ENCODE peak calls at places on chromosomes 1 and 21, in six cellular contexts. A is BJ, C is GM12878, E is tibial nerve, X is body of pancreas, Q is brain microvascular endothelial cell. G is an unnamed sample.

GRCh38 chr1:101507547-101507971 is 270.7 kb downstream of the S1PR1 start:
- DNase-seq in A (no peak), C (no peak), E (no peak), X (no peak), Q (peak), G (no peak)

GRCh38 chr1:201143726-201144635 is 10.3 kb downstream of the TMEM9 start:
- DNase-seq in A (no peak), C (no peak), E (no peak), X (no peak), Q (no peak), G (no peak)

GRCh38 chr1:204578867-204579664 is 62.9 kb downstream of the MDM4 start:
- DNase-seq in A (no peak), C (peak), E (no peak), X (peak), Q (no peak), G (no peak)

GRCh38 chr1:90841477-90841876 is 124.4 kb upstream of the BARHL2 start:
- DNase-seq in A (no peak), C (no peak), E (no peak), X (no peak), Q (no peak), G (no peak)

GRCh38 chr1:216483672-216484401 is 60.6 kb upstream of the USH2A start:
- DNase-seq in A (no peak), C (no peak), E (no peak), X (no peak), Q (no peak), G (no peak)

GRCh38 chr1:97791251-97791650 is 129.6 kb downstream of the DPYD start:
- DNase-seq in A (no peak), C (peak), E (no peak), X (no peak), Q (no peak), G (no peak)

GRCh38 chr21:45528028-45528705 is 14.1 kb downstream of the SLC19A1 start:
- DNase-seq in A (no peak), C (no peak), E (no peak), X (no peak), Q (no peak), G (no peak)

GRCh38 chr1:67540733-67541125 is 110.5 kb upstream of the SERBP1 start:
- DNase-seq in A (no peak), C (no peak), E (no peak), X (no peak), Q (no peak), G (no peak)

GRCh38 chr1:221891708-221892107 is 149.8 kb upstream of the DUSP10 start:
- DNase-seq in A (no peak), C (no peak), E (no peak), X (no peak), Q (no peak), G (no peak)

GRCh38 chr1:169238506-169238905 is 129.1 kb downstream of the NME7 start:
- DNase-seq in A (no peak), C (no peak), E (no peak), X (no peak), Q (peak), G (no peak)

GRCh38 chr1:154657547-154657946 is 49.6 kb upstream of the ADAR start:
- DNase-seq in A (no peak), C (no peak), E (no peak), X (no peak), Q (no peak), G (no peak)

GRCh38 chr1:172895761-172896160 is 155.0 kb downstream of the TNFSF18 start:
- DNase-seq in A (no peak), C (no peak), E (no peak), X (no peak), Q (no peak), G (no peak)

GRCh38 chr1:8764301-8764937 is 53.0 kb downstream of the RERE start:
- DNase-seq in A (no peak), C (peak), E (no peak), X (no peak), Q (no peak), G (no peak)

DNA sequence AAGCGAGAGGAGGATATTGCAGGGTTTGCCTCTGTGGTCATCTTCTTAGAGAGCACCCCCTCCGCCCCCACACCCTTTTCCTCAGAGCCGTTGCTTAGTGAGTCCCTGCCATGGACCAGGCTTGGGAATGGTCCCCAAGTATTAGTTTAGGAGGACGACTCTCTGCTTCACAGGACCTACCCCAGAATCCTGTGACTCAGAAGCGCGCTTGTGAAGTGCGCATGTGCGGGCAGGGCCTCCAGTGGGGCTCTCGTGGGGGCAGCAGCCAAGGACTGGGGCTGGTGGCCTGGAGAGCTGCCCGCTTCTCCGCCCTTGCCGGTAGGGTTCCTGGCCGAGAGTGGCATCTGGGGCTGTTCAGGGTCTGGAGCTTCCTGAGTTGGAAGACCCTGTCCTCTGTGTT is 37.3 kb upstream of the HMGN1 start:
- DNase-seq in A (no peak), C (no peak), E (no peak), X (peak), Q (no peak), G (no peak)
- H3K4me3 ChIP-seq in A (peak), C (peak), E (peak), X (no peak), Q (peak), G (peak)

GRCh38 chr1:115670476-115671175 is 28.9 kb downstream of the VANGL1 start:
- DNase-seq in A (no peak), C (no peak), E (no peak), X (peak), Q (no peak), G (no peak)

GRCh38 chr1:115669886-115670285 is 28.1 kb downstream of the VANGL1 start:
- DNase-seq in A (no peak), C (no peak), E (no peak), X (no peak), Q (no peak), G (no peak)

GRCh38 chr1:115672224-115673009 is 30.6 kb downstream of the VANGL1 start:
- DNase-seq in A (no peak), C (no peak), E (no peak), X (no peak), Q (no peak), G (no peak)

GRCh38 chr1:115669002-115669673 is 27.4 kb downstream of the VANGL1 start:
- DNase-seq in A (no peak), C (no peak), E (no peak), X (no peak), Q (peak), G (no peak)

GRCh38 chr1:115671176-115672062 is 29.6 kb downstream of the VANGL1 start:
- DNase-seq in A (no peak), C (no peak), E (no peak), X (no peak), Q (peak), G (no peak)
- TF ChIP-seq CTCF in A (no peak), C (no peak), E (no peak), X (no peak), Q (peak), G (no peak)

DNA sequence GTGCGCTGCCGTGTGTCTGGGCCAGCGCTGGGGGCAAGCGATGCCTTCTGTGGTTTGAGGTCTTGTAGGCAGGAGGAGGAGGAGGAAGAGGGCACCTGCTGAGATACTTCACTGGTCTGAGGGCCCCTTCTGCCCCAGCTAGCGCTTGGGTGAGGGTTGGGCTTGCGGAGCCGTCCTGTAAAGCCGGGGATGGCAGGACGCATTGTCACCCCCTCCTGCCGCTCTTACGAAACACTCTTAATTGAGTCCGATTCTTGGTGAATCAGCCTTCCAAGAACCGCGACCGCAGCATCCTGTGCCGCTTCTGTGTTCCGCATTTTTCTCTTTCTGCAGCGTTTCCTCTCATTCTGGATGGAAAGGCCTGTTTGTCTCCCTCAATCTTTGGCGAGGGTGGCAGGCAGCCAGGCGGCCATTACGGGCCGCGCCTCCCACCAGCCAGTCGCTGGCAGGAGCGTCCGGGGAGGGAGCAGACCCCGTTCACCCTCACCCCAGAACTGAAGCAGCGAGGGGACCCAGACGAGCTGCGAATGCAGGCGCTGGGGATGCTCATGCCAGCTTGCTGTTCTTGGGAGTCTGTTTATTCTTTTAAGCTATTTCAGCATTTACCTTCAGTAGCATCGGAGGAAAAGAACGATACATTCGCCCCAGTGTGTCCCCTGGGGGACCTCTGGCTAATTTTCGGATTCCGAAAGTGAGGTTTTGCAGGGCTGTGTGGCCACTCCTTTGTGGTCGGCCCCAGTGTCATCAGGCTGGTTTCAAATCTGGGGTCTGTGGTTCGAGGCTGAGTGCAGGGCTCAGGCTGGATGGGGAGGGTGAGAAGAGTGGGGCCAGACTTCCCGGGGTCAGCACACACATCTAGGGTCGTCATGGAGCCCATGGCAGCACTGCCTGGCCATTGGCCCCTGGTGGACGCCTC is 62.7 kb downstream of the SKI start:
- DNase-seq in A (peak), C (peak), E (peak), X (peak), Q (peak), G (no peak)
- H3K4me3 ChIP-seq in A (no peak), C (peak), E (peak), X (no peak), Q (peak), G (no peak)

DNA sequence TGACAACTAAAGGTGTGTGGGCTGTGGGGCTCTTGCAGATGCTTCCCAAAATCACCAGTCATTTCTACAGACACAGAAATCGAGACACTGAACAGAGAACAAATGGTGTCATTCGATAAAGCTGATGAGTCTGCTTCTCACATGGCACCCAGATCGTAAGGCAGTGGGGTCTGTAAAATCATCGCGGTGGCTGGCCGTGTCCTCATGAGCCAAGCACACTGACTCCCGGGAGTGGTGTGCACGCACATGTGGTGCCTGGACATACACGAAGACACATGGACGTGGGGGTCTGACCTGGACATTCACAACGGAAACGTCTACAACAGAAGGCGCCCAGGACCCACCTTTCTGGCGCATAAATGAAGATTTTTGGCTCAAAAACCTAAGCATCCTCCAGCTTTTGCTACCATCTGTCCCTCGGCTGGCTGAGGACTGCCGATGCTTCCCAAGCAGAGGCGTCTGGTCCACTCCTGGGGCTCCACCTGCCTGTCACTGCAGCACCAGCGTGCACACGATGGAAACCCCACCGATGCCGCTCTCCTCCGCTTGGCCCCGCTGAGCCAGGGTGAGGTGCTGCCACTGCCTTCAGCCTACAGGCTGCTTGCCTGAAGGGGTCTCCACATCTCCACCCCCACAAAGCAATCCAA is 6.8 kb downstream of the SMIM1 start:
- DNase-seq in A (no peak), C (no peak), E (no peak), X (no peak), Q (no peak), G (no peak)
- TF ChIP-seq CTCF in A (no peak), C (no peak), E (no peak), X (no peak), Q (no peak), G (no peak)

DNA sequence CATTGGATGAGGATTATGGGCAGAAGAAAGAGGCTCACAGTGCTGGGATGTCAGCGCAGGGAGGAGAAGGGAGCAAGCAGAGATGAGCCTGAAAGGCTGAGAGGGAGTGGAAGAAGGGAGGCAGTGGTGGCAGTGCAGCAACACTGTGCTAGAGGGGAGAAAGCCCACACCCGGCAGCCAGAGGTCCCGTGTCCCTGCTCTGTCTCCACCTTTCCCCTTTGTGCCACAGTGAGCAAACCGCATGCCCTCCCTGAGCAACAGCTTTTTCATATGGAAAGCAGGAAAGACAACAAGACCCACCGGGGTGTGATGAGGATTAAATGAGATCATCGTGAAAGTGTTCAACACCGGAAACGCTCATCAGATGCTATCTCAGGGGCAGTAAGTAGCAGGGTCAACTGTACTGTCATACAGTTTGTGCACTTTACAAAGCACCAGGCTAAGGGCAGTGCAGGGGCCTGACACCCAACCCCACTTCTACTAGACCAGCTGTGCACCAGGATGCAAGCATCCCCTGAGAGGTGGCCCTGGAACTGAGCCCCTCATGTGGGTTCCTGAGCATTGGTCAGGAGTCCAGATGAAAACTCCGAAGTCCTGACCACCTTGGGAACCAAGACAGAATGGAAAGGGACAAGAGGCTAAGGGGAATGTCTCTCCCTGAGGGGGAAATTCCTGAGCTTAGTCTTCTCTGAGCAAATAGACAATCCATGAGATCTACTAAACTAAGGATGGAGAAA is 9.1 kb downstream of the NHLH1 start:
- DNase-seq in A (no peak), C (no peak), E (no peak), X (no peak), Q (peak), G (no peak)
- H3K4me3 ChIP-seq in A (no peak), C (no peak), E (no peak), X (no peak), Q (no peak), G (no peak)

GRCh38 chr1:30140566-30140965 is 582.8 kb downstream of the MATN1 start:
- DNase-seq in A (no peak), C (no peak), E (no peak), X (no peak), Q (no peak), G (no peak)
- TF ChIP-seq CTCF in A (no peak), C (no peak), E (no peak), X (no peak), Q (no peak), G (no peak)

GRCh38 chr1:3405491-3405890 is 49.0 kb upstream of the ARHGEF16 start:
- DNase-seq in A (no peak), C (no peak), E (no peak), X (no peak), Q (no peak), G (no peak)
- H3K4me3 ChIP-seq in A (no peak), C (no peak), E (no peak), X (no peak), Q (no peak), G (no peak)

GRCh38 chr1:89378001-89378400 is 14.1 kb downstream of the GBP6 start:
- DNase-seq in A (no peak), C (no peak), E (no peak), X (no peak), Q (no peak), G (no peak)

GRCh38 chr1:89383185-89383584 is 19.3 kb downstream of the GBP6 start:
- DNase-seq in A (no peak), C (no peak), E (no peak), X (peak), Q (no peak), G (no peak)

GRCh38 chr1:89382479-89382878 is 18.6 kb downstream of the GBP6 start:
- DNase-seq in A (no peak), C (no peak), E (no peak), X (no peak), Q (no peak), G (no peak)

GRCh38 chr1:89381617-89382016 is 17.8 kb downstream of the GBP6 start:
- DNase-seq in A (no peak), C (no peak), E (no peak), X (no peak), Q (no peak), G (no peak)
- TF ChIP-seq CTCF in A (no peak), C (no peak), E (no peak), X (no peak), Q (no peak), G (no peak)

DNA sequence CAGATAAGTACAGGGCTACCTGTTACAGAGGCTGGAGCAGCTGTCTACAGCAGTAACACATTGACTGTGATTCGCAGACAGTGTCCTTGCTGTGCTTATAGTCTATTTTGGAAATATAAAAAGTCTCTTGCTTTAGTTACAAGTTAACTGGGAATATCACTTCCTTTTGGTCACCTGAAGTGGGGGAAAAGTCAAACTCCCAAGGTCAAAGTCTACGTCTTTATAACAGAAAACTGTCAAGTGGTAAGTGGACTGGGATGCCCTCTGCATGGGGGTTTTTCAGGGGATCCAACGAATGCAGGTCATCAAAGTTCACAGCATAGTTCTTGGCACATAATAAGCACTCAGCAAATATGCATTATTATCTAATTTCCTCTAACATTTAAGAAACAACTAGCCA is 55.4 kb downstream of the FAM78B start:
- DNase-seq in A (no peak), C (no peak), E (no peak), X (no peak), Q (no peak), G (no peak)
- H3K4me3 ChIP-seq in A (no peak), C (no peak), E (no peak), X (no peak), Q (no peak), G (no peak)

GRCh38 chr21:34986561-34987533 is 62.3 kb downstream of the RUNX1 start:
- DNase-seq in A (peak), C (peak), E (no peak), X (no peak), Q (peak), G (no peak)
- TF ChIP-seq CTCF in A (peak), C (no peak), E (no peak), X (no peak), Q (peak), G (no peak)